ENCODE peak calls at places on chromosomes 16 and 17, in nine cellular contexts. One of them, this sample, is unnamed.

GRCh38 chr16:83887564-83887963 is 11.4 kb upstream of the MLYCD start:
- DNase-seq in tibial nerve: no peak
- DNase-seq in ovary: no peak
- DNase-seq in HCT116: no peak
- DNase-seq in A549: no peak
- DNase-seq in prostate gland: no peak
- DNase-seq in heart left ventricle: no peak
- DNase-seq in body of pancreas: no peak
- DNase-seq in transverse colon: no peak
- DNase-seq in this sample: no peak

GRCh38 chr17:9729034-9729650 is 62.2 kb downstream of the DHRS7C start:
- DNase-seq in ovary: no peak
- DNase-seq in prostate gland: peak; percentile 21
- DNase-seq in transverse colon: no peak
- DNase-seq in HCT116: peak; percentile 23
- DNase-seq in tibial nerve: no peak
- DNase-seq in heart left ventricle: no peak
- DNase-seq in A549: peak; percentile 78
- DNase-seq in body of pancreas: no peak
- DNase-seq in this sample: no peak

GRCh38 chr17:74994440-74994839 is 7.0 kb downstream of the CDR2L start:
- DNase-seq in heart left ventricle: no peak
- DNase-seq in ovary: no peak
- DNase-seq in prostate gland: no peak
- DNase-seq in transverse colon: no peak
- DNase-seq in body of pancreas: no peak
- DNase-seq in tibial nerve: no peak
- DNase-seq in HCT116: no peak
- DNase-seq in A549: no peak
- DNase-seq in this sample: no peak

GRCh38 chr16:29910819-29911675 is 10.8 kb downstream of the ASPHD1 start:
- DNase-seq in transverse colon: no peak
- DNase-seq in body of pancreas: no peak
- DNase-seq in heart left ventricle: no peak
- DNase-seq in HCT116: no peak
- DNase-seq in tibial nerve: no peak
- DNase-seq in prostate gland: no peak
- DNase-seq in A549: no peak
- DNase-seq in ovary: no peak
- DNase-seq in this sample: no peak

GRCh38 chr17:10614536-10615155 is 42.5 kb downstream of the MYH3 start:
- DNase-seq in body of pancreas: peak; percentile 28
- DNase-seq in ovary: peak; percentile 46
- DNase-seq in A549: peak; percentile 61
- DNase-seq in prostate gland: peak; percentile 31
- DNase-seq in transverse colon: peak; percentile 36
- DNase-seq in tibial nerve: no peak
- DNase-seq in heart left ventricle: no peak
- DNase-seq in HCT116: peak; percentile 42
- DNase-seq in this sample: peak; percentile 55

GRCh38 chr17:55166506-55166905 is 98.3 kb upstream of the HLF start:
- DNase-seq in HCT116: no peak
- DNase-seq in ovary: no peak
- DNase-seq in transverse colon: no peak
- DNase-seq in tibial nerve: no peak
- DNase-seq in heart left ventricle: no peak
- DNase-seq in prostate gland: no peak
- DNase-seq in body of pancreas: no peak
- DNase-seq in A549: no peak
- DNase-seq in this sample: no peak

GRCh38 chr16:31001507-31002251 is 8.8 kb downstream of the STX1B start:
- DNase-seq in transverse colon: no peak
- DNase-seq in A549: no peak
- DNase-seq in tibial nerve: no peak
- DNase-seq in prostate gland: no peak
- DNase-seq in body of pancreas: no peak
- DNase-seq in heart left ventricle: no peak
- DNase-seq in HCT116: no peak
- DNase-seq in ovary: no peak
- DNase-seq in this sample: no peak

GRCh38 chr16:27421961-27422740 is 20.2 kb downstream of the IL21R start:
- DNase-seq in tibial nerve: no peak
- DNase-seq in ovary: no peak
- DNase-seq in HCT116: no peak
- DNase-seq in transverse colon: no peak
- DNase-seq in A549: no peak
- DNase-seq in heart left ventricle: no peak
- DNase-seq in body of pancreas: no peak
- DNase-seq in prostate gland: no peak
- DNase-seq in this sample: no peak

GRCh38 chr17:18331879-18332278 is 16.8 kb downstream of the SMCR8 start:
- DNase-seq in transverse colon: peak; percentile 19
- DNase-seq in heart left ventricle: no peak
- DNase-seq in A549: no peak
- DNase-seq in ovary: no peak
- DNase-seq in prostate gland: no peak
- DNase-seq in tibial nerve: no peak
- DNase-seq in body of pancreas: no peak
- DNase-seq in HCT116: no peak
- DNase-seq in this sample: no peak

GRCh38 chr17:57823469-57824401 is 26.1 kb downstream of the MRPS23 start:
- DNase-seq in transverse colon: no peak
- DNase-seq in HCT116: no peak
- DNase-seq in heart left ventricle: no peak
- DNase-seq in tibial nerve: no peak
- DNase-seq in prostate gland: no peak
- DNase-seq in body of pancreas: no peak
- DNase-seq in ovary: no peak
- DNase-seq in A549: peak; percentile 61
- DNase-seq in this sample: no peak

GRCh38 chr17:38539386-38539785 is 66.4 kb downstream of the SRCIN1 start:
- DNase-seq in prostate gland: no peak
- DNase-seq in ovary: no peak
- DNase-seq in transverse colon: no peak
- DNase-seq in tibial nerve: no peak
- DNase-seq in HCT116: no peak
- DNase-seq in A549: no peak
- DNase-seq in heart left ventricle: no peak
- DNase-seq in body of pancreas: no peak
- DNase-seq in this sample: no peak

GRCh38 chr16:82004651-82005490 is 6.4 kb downstream of the SDR42E1 start:
- DNase-seq in HCT116: no peak
- DNase-seq in transverse colon: no peak
- DNase-seq in tibial nerve: no peak
- DNase-seq in body of pancreas: peak; percentile 64
- DNase-seq in prostate gland: no peak
- DNase-seq in heart left ventricle: no peak
- DNase-seq in ovary: no peak
- DNase-seq in A549: no peak
- DNase-seq in this sample: no peak

GRCh38 chr17:7382901-7383300 is 2.0 kb downstream of the TNK1 start:
- DNase-seq in HCT116: no peak
- DNase-seq in prostate gland: no peak
- DNase-seq in A549: no peak
- DNase-seq in heart left ventricle: no peak
- DNase-seq in transverse colon: no peak
- DNase-seq in ovary: no peak
- DNase-seq in tibial nerve: no peak
- DNase-seq in body of pancreas: no peak
- DNase-seq in this sample: no peak

GRCh38 chr17:7380321-7380720 is 568 bp upstream of the TNK1 start:
- DNase-seq in ovary: peak; percentile 73
- DNase-seq in A549: no peak
- DNase-seq in transverse colon: peak; percentile 68
- DNase-seq in body of pancreas: peak; percentile 72
- DNase-seq in tibial nerve: no peak
- DNase-seq in HCT116: no peak
- DNase-seq in heart left ventricle: peak; percentile 76
- DNase-seq in prostate gland: peak; percentile 85
- DNase-seq in this sample: no peak

GRCh38 chr17:7379134-7379533 is 1.8 kb upstream of the TNK1 start:
- DNase-seq in heart left ventricle: no peak
- DNase-seq in ovary: no peak
- DNase-seq in transverse colon: no peak
- DNase-seq in prostate gland: no peak
- DNase-seq in tibial nerve: no peak
- DNase-seq in HCT116: no peak
- DNase-seq in body of pancreas: no peak
- DNase-seq in A549: no peak
- DNase-seq in this sample: no peak

GRCh38 chr17:7383371-7383741 is 2.5 kb downstream of the TNK1 start:
- DNase-seq in body of pancreas: no peak
- DNase-seq in prostate gland: no peak
- DNase-seq in heart left ventricle: no peak
- DNase-seq in ovary: no peak
- DNase-seq in HCT116: no peak
- DNase-seq in A549: no peak
- DNase-seq in tibial nerve: no peak
- DNase-seq in transverse colon: no peak
- DNase-seq in this sample: no peak

GRCh38 chr17:7380855-7381683 is at the start of gene TNK1:
- DNase-seq in body of pancreas: peak; percentile 77
- DNase-seq in HCT116: no peak
- DNase-seq in heart left ventricle: peak; percentile 67
- DNase-seq in transverse colon: peak; percentile 87
- DNase-seq in tibial nerve: no peak
- DNase-seq in A549: no peak
- DNase-seq in ovary: peak; percentile 77
- DNase-seq in prostate gland: peak; percentile 84
- DNase-seq in this sample: peak; percentile 49
- H3K4me3 ChIP-seq in body of pancreas: peak within 1 kb of the TSS; percentile 46
- H3K4me3 ChIP-seq in HCT116: peak within 1 kb of the TSS; percentile 96
- H3K4me3 ChIP-seq in heart left ventricle: peak within 1 kb of the TSS; percentile 26
- H3K4me3 ChIP-seq in transverse colon: peak within 1 kb of the TSS; percentile 53
- H3K4me3 ChIP-seq in tibial nerve: peak within 1 kb of the TSS; percentile 58
- H3K4me3 ChIP-seq in A549: peak within 1 kb of the TSS; percentile 46
- H3K4me3 ChIP-seq in ovary: peak within 1 kb of the TSS; percentile 43
- H3K4me3 ChIP-seq in prostate gland: peak within 1 kb of the TSS; percentile 38
- H3K4me3 ChIP-seq in this sample: peak within 1 kb of the TSS; percentile 13

DNA sequence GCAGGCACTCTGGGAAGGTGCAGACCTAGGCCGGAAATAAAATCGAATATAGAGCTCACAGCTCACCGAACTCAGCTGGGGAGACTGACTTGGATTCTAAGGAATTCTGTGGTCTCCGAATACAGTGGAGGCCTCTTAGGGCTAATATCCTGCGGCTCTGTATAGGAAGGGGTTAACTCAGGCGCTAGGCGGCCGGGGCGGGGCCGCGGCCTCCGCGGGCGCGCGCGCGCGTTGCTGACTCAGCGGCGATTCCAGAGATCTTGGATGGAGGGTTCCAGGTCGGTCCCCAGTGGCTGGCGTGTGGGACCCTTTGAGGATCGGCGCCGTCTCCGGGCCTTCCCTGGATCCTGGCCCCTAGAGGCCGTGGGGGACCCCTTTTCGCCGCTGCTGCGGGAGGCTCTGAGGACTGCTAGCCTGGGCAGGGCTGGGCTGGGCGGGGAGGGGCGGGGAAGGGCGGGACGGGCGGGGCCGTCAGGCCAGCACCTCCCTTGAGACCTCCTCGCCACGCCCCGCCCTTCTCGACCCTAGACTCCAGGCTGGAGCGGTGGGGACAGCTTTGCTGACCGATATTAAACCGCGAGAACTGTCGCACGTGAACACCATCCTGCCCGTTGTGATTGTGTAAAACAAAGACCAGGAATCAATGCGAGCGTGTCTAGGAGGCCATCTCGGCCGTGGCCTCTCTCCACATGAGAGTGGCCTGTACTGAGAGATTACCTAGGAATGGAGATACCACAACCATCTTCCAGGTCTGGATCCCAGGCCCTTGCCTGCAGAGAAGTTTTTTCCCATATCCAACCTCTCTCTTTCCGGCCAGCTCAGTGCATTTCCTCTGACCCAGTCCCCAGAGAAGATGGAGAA is 1.4 kb upstream of the PLEKHH3 start:
- DNase-seq in HCT116: peak; percentile 96
- DNase-seq in body of pancreas: peak; percentile 90
- DNase-seq in transverse colon: peak; percentile 90
- DNase-seq in A549: peak; percentile 99
- DNase-seq in ovary: peak; percentile 91
- DNase-seq in heart left ventricle: peak; percentile 92
- DNase-seq in prostate gland: peak; percentile 70
- DNase-seq in tibial nerve: peak; percentile 76
- DNase-seq in this sample: peak; percentile 87
- TF ChIP-seq POLR2A in HCT116: peak; percentile 76
- TF ChIP-seq POLR2A in body of pancreas: peak; percentile 68
- TF ChIP-seq POLR2A in transverse colon: peak; percentile 28
- TF ChIP-seq POLR2A in A549: peak; percentile 66
- TF ChIP-seq POLR2A in ovary: peak; percentile 63
- TF ChIP-seq POLR2A in heart left ventricle: peak; percentile 32
- TF ChIP-seq POLR2A in prostate gland: peak; percentile 39
- TF ChIP-seq POLR2A in tibial nerve: peak; percentile 53
- TF ChIP-seq POLR2A in this sample: no peak

GRCh38 chr17:50101346-50102163 is 6.4 kb downstream of the PDK2 start:
- DNase-seq in heart left ventricle: peak; percentile 66
- DNase-seq in prostate gland: no peak
- DNase-seq in transverse colon: peak; percentile 87
- DNase-seq in body of pancreas: peak; percentile 27
- DNase-seq in ovary: peak; percentile 91
- DNase-seq in HCT116: no peak
- DNase-seq in A549: no peak
- DNase-seq in tibial nerve: no peak
- DNase-seq in this sample: peak; percentile 69
- H3K4me3 ChIP-seq in heart left ventricle: no peak overlapping the region
- H3K4me3 ChIP-seq in prostate gland: no peak overlapping the region
- H3K4me3 ChIP-seq in transverse colon: no peak overlapping the region
- H3K4me3 ChIP-seq in body of pancreas: no peak overlapping the region
- H3K4me3 ChIP-seq in ovary: peak overlapping the region; percentile 2
- H3K4me3 ChIP-seq in HCT116: no peak overlapping the region
- H3K4me3 ChIP-seq in A549: no peak overlapping the region
- H3K4me3 ChIP-seq in tibial nerve: peak overlapping the region; percentile 22
- H3K4me3 ChIP-seq in this sample: no peak overlapping the region

GRCh38 chr16:10927497-10928112 is 14.7 kb downstream of the DEXI start:
- DNase-seq in heart left ventricle: no peak
- DNase-seq in prostate gland: no peak
- DNase-seq in A549: no peak
- DNase-seq in transverse colon: no peak
- DNase-seq in HCT116: no peak
- DNase-seq in ovary: no peak
- DNase-seq in tibial nerve: no peak
- DNase-seq in body of pancreas: no peak
- DNase-seq in this sample: no peak

GRCh38 chr16:10931133-10931532 is 11.1 kb downstream of the DEXI start:
- DNase-seq in transverse colon: no peak
- DNase-seq in ovary: no peak
- DNase-seq in heart left ventricle: no peak
- DNase-seq in A549: no peak
- DNase-seq in tibial nerve: no peak
- DNase-seq in HCT116: no peak
- DNase-seq in body of pancreas: no peak
- DNase-seq in prostate gland: no peak
- DNase-seq in this sample: no peak

GRCh38 chr16:10931977-10932632 is 10.2 kb downstream of the DEXI start:
- DNase-seq in prostate gland: no peak
- DNase-seq in A549: no peak
- DNase-seq in body of pancreas: no peak
- DNase-seq in ovary: no peak
- DNase-seq in tibial nerve: no peak
- DNase-seq in transverse colon: no peak
- DNase-seq in HCT116: no peak
- DNase-seq in heart left ventricle: no peak
- DNase-seq in this sample: no peak

GRCh38 chr16:10930755-10931093 is 11.5 kb downstream of the DEXI start:
- DNase-seq in transverse colon: no peak
- DNase-seq in prostate gland: no peak
- DNase-seq in A549: no peak
- DNase-seq in ovary: no peak
- DNase-seq in HCT116: no peak
- DNase-seq in heart left ventricle: no peak
- DNase-seq in body of pancreas: no peak
- DNase-seq in tibial nerve: no peak
- DNase-seq in this sample: no peak

GRCh38 chr16:10929853-10930754 is 12.2 kb downstream of the DEXI start:
- DNase-seq in body of pancreas: no peak
- DNase-seq in transverse colon: no peak
- DNase-seq in HCT116: no peak
- DNase-seq in ovary: no peak
- DNase-seq in A549: no peak
- DNase-seq in heart left ventricle: peak; percentile 61
- DNase-seq in tibial nerve: no peak
- DNase-seq in prostate gland: no peak
- DNase-seq in this sample: no peak
- TF ChIP-seq POLR2A in body of pancreas: no peak
- TF ChIP-seq POLR2A in transverse colon: no peak
- TF ChIP-seq POLR2A in HCT116: no peak
- TF ChIP-seq POLR2A in ovary: no peak
- TF ChIP-seq POLR2A in A549: no peak
- TF ChIP-seq POLR2A in heart left ventricle: no peak
- TF ChIP-seq POLR2A in tibial nerve: no peak
- TF ChIP-seq POLR2A in prostate gland: no peak
- TF ChIP-seq POLR2A in this sample: no peak

This sample was measured in uterus.